ENCODE peak calls at places on chromosomes 1 and 21, in six cellular contexts. C is heart left ventricle; U is right cardiac atrium; B is PC-3; P is fibroblast of lung; K is effector memory CD4-positive, alpha-beta T cell. J is an unnamed sample.

GRCh38 chr1:163290025-163290610 is 31.6 kb upstream of the NUF2 start:
- DNase-seq in C (no peak), U (no peak), B (peak; percentile 22), P (peak; percentile 86), K (no peak), J (no peak)

GRCh38 chr1:7388141-7388487 is 383.0 kb upstream of the VAMP3 start:
- DNase-seq in C (peak; percentile 61), U (peak; percentile 71), B (no peak), P (no peak), K (no peak), J (no peak)

GRCh38 chr1:88922214-88922613 is 30.8 kb upstream of the GTF2B start:
- DNase-seq in C (no peak), U (no peak), B (peak; percentile 48), P (no peak), K (no peak), J (no peak)

GRCh38 chr21:15604424-15604823 is 125.4 kb upstream of the USP25 start:
- DNase-seq in C (no peak), U (no peak), B (peak; percentile 92), P (peak; percentile 68), K (no peak), J (no peak)

GRCh38 chr1:3323021-3323790 is 131.3 kb upstream of the ARHGEF16 start:
- DNase-seq in C (peak; percentile 76), U (peak; percentile 70), B (no peak), P (no peak), K (no peak), J (no peak)

GRCh38 chr1:221458430-221459156 is 283.3 kb downstream of the DUSP10 start:
- DNase-seq in C (no peak), U (no peak), B (no peak), P (peak; percentile 91), K (no peak), J (no peak)

GRCh38 chr1:41656088-41656487 is 171.6 kb upstream of the EDN2 start:
- DNase-seq in C (no peak), U (no peak), B (no peak), P (no peak), K (no peak), J (no peak)

GRCh38 chr1:29688477-29689365 is 452.4 kb downstream of the PTPRU start:
- DNase-seq in C (no peak), U (no peak), B (peak; percentile 58), P (peak; percentile 33), K (no peak), J (no peak)

GRCh38 chr1:184622136-184622823 is 132.4 kb downstream of the EDEM3 start:
- DNase-seq in C (peak; percentile 87), U (peak; percentile 86), B (peak; percentile 70), P (peak; percentile 100), K (no peak), J (no peak)

GRCh38 chr1:232627645-232628334 is 2.1 kb downstream of the SIPA1L2 start:
- DNase-seq in C (no peak), U (no peak), B (peak; percentile 87), P (peak; percentile 44), K (no peak), J (peak; percentile 27)

GRCh38 chr1:7420706-7421105 is 350.4 kb upstream of the VAMP3 start:
- DNase-seq in C (peak; percentile 8), U (no peak), B (no peak), P (no peak), K (no peak), J (no peak)

GRCh38 chr1:24288479-24288878 is 30.7 kb upstream of the GRHL3 start:
- DNase-seq in C (no peak), U (no peak), B (no peak), P (no peak), K (no peak), J (no peak)

GRCh38 chr1:162009501-162010174 is 14.0 kb downstream of the OLFML2B start:
- DNase-seq in C (peak; percentile 74), U (peak; percentile 64), B (no peak), P (no peak), K (no peak), J (no peak)

GRCh38 chr1:94105957-94106529 is 14.9 kb downstream of the ABCA4 start:
- DNase-seq in C (no peak), U (no peak), B (no peak), P (no peak), K (no peak), J (no peak)

GRCh38 chr21:38267991-38268858 is 11.4 kb downstream of the KCNJ15 start:
- DNase-seq in C (no peak), U (no peak), B (peak; percentile 51), P (peak; percentile 22), K (no peak), J (no peak)

GRCh38 chr1:109479311-109479710 is 4.4 kb upstream of the ATXN7L2 start:
- DNase-seq in C (no peak), U (no peak), B (no peak), P (no peak), K (no peak), J (no peak)

GRCh38 chr1:109476825-109477224 is 6.9 kb upstream of the ATXN7L2 start:
- DNase-seq in C (no peak), U (no peak), B (no peak), P (no peak), K (no peak), J (no peak)

GRCh38 chr1:109478806-109479205 is 4.9 kb upstream of the ATXN7L2 start:
- DNase-seq in C (no peak), U (no peak), B (peak; percentile 69), P (no peak), K (no peak), J (peak; percentile 56)

GRCh38 chr1:109479901-109480300 is 3.8 kb upstream of the ATXN7L2 start:
- DNase-seq in C (no peak), U (no peak), B (no peak), P (no peak), K (no peak), J (no peak)

GRCh38 chr1:109477821-109478220 is 5.9 kb upstream of the ATXN7L2 start:
- DNase-seq in C (no peak), U (no peak), B (peak; percentile 5), P (no peak), K (no peak), J (no peak)
- H3K27me3 ChIP-seq in C (no peaks in the 10 kb centered on the region), U (no peaks in the 10 kb centered on the region), B (peaks cover 50% of the 10 kb centered on the region), P (peaks cover 12% of the 10 kb centered on the region), K (peaks cover 7% of the 10 kb centered on the region), J (peaks cover 3% of the 10 kb centered on the region)

GRCh38 chr21:45367402-45368351 is 37.3 kb upstream of the COL18A1 start:
- DNase-seq in C (no peak), U (peak; percentile 49), B (no peak), P (no peak), K (no peak), J (no peak)

GRCh38 chr21:45365186-45365607 is 39.8 kb upstream of the COL18A1 start:
- DNase-seq in C (no peak), U (peak; percentile 88), B (no peak), P (no peak), K (no peak), J (no peak)

GRCh38 chr21:45365608-45366241 is 39.2 kb upstream of the COL18A1 start:
- DNase-seq in C (no peak), U (peak; percentile 43), B (peak; percentile 52), P (peak; percentile 54), K (no peak), J (no peak)

GRCh38 chr21:45366476-45366875 is 38.5 kb upstream of the COL18A1 start:
- DNase-seq in C (no peak), U (peak; percentile 53), B (no peak), P (no peak), K (no peak), J (no peak)

GRCh38 chr21:45366931-45367401 is 38.0 kb upstream of the COL18A1 start:
- DNase-seq in C (peak; percentile 86), U (peak; percentile 85), B (peak; percentile 90), P (peak; percentile 99), K (no peak), J (no peak)
- H3K27ac ChIP-seq in C (peak overlapping the region; percentile 96), U (no peak overlapping the region), B (peak overlapping the region; percentile 98), P (peak overlapping the region; percentile 99), K (no peak overlapping the region), J (no peak overlapping the region)

GRCh38 chr1:201307760-201308499 is 24.6 kb downstream of the PKP1 start:
- DNase-seq in C (no peak), U (no peak), B (peak; percentile 100), P (no peak), K (no peak), J (no peak)

GRCh38 chr1:201305815-201306214 is 22.5 kb downstream of the PKP1 start:
- DNase-seq in C (no peak), U (no peak), B (no peak), P (no peak), K (no peak), J (no peak)

GRCh38 chr1:201302168-201302896 is 19.0 kb downstream of the PKP1 start:
- DNase-seq in C (no peak), U (no peak), B (no peak), P (no peak), K (no peak), J (no peak)

GRCh38 chr1:201307239-201307638 is 23.9 kb downstream of the PKP1 start:
- DNase-seq in C (no peak), U (no peak), B (peak; percentile 93), P (no peak), K (no peak), J (no peak)

DNA sequence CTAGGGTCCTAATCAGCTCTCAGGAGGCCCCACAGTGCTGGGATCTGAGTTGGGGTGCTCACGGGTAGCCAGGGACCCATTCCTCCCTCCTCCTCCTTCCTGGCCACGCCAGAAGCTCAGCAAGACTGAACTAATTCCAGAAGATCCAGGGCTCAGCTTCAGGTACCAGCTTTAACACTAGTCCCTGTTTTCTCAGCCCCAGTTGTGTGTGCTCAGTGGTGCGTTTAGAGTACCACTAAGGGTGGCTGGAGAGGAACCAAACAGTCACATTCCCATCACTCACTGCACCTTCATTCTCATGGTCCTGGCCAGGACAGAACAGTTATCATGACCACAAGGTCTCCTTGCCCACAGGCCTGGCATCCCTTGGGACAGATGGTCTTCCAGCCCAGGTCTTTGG is 20.8 kb downstream of the PKP1 start:
- DNase-seq in C (no peak), U (no peak), B (no peak), P (no peak), K (no peak), J (no peak)
- H3K4me1 ChIP-seq in C (no peaks in the 10 kb centered on the region), U (no peaks in the 10 kb centered on the region), B (peaks cover 52% of the 10 kb centered on the region), P (no peaks in the 10 kb centered on the region), K (no peaks in the 10 kb centered on the region), J (no peaks in the 10 kb centered on the region)

DNA sequence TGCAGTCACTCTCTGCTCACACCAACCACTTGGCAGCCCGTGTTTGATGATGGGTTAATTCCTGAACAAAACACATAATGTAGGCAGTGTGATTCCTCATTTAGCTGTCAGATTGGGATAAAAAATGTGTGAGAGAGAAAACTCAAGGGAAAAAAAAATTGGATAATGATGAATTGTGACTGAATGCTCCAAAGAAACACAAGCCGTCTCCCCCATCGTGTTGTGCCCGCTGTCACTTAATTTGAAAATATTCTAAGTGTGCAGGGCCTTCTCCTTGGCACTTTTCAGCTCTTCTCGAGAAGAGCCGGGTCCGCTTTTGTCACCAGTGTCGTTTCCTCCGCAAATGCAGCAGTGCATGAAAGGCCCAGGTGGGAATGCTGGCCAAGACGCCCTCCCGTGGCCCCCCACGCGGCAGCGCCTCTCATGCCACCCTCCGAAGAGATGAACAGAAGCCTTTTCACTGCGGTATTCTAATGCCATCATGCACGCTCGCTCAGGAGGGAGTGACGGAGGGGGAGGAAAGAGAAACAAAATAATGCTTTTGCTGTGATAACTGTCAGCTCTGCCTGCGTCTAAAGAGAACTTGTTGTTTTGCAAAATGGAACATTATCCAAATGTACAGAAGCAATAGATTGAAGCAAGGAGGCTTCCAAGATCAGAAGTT is 166.3 kb upstream of the ZC3H12A start:
- DNase-seq in C (no peak), U (no peak), B (no peak), P (no peak), K (no peak), J (no peak)
- H3K27me3 ChIP-seq in C (peaks cover 2% of the 10 kb centered on the region), U (no peaks in the 10 kb centered on the region), B (peaks cover 73% of the 10 kb centered on the region), P (no peaks in the 10 kb centered on the region), K (no peaks in the 10 kb centered on the region), J (no peaks in the 10 kb centered on the region)

J was measured in naive thymus-derived CD4-positive, alpha-beta T cell.